ENCODE peak calls at places on chromosome 14, in six cellular contexts. U is SJSA1, O is heart right ventricle, W is pancreas, N is lower lobe of right lung, Q is AG04450. Y is an unnamed sample.

GRCh38 chr14:23364604-23365352 is at the start of gene EFS:
- DNase-seq in U (no peak), O (peak; percentile 47), W (no peak), N (no peak), Q (no peak), Y (peak; percentile 72)

GRCh38 chr14:67269338-67270060 is 28.3 kb downstream of the PALS1 start:
- DNase-seq in U (no peak), O (no peak), W (no peak), N (no peak), Q (peak; percentile 60), Y (no peak)

GRCh38 chr14:33782923-33783322 is 168.0 kb downstream of the EGLN3 start:
- DNase-seq in U (no peak), O (no peak), W (no peak), N (no peak), Q (no peak), Y (no peak)

GRCh38 chr14:97180304-97181200 is 383.4 kb downstream of the VRK1 start:
- DNase-seq in U (peak; percentile 71), O (no peak), W (no peak), N (no peak), Q (no peak), Y (no peak)

GRCh38 chr14:89489796-89490506 is 72.9 kb upstream of the FOXN3 start:
- DNase-seq in U (no peak), O (no peak), W (no peak), N (no peak), Q (no peak), Y (no peak)

GRCh38 chr14:99128185-99128584 is 143.8 kb downstream of the BCL11B start:
- DNase-seq in U (no peak), O (no peak), W (no peak), N (no peak), Q (no peak), Y (no peak)

GRCh38 chr14:23357261-23357660 is 4.6 kb upstream of the SLC22A17 start:
- DNase-seq in U (no peak), O (no peak), W (no peak), N (no peak), Q (no peak), Y (peak; percentile 46)

GRCh38 chr14:22039938-22040780 is 366.5 kb upstream of the OR4E1 start:
- DNase-seq in U (no peak), O (no peak), W (no peak), N (no peak), Q (no peak), Y (peak; percentile 8)

GRCh38 chr14:54730156-54730961 is 163.4 kb downstream of the SAMD4A start:
- DNase-seq in U (no peak), O (no peak), W (no peak), N (no peak), Q (no peak), Y (no peak)

GRCh38 chr14:101834387-101835165 is 73.1 kb downstream of the PPP2R5C start:
- DNase-seq in U (no peak), O (no peak), W (no peak), N (no peak), Q (no peak), Y (peak; percentile 48)

GRCh38 chr14:89575386-89576061 is 158.5 kb upstream of the FOXN3 start:
- DNase-seq in U (no peak), O (no peak), W (no peak), N (no peak), Q (no peak), Y (peak; percentile 59)

GRCh38 chr14:50335389-50335788 is 23.3 kb downstream of the DMAC2L start:
- DNase-seq in U (no peak), O (peak; percentile 62), W (peak; percentile 84), N (no peak), Q (no peak), Y (peak; percentile 62)

GRCh38 chr14:100769035-100769939 is 42.6 kb downstream of the DLK1 start:
- DNase-seq in U (no peak), O (no peak), W (no peak), N (no peak), Q (no peak), Y (no peak)

GRCh38 chr14:42854061-42854460 is 1247.4 kb downstream of the LRFN5 start:
- DNase-seq in U (no peak), O (no peak), W (no peak), N (no peak), Q (peak; percentile 15), Y (no peak)

GRCh38 chr14:51873221-51873893 is 12.9 kb downstream of the GNG2 start:
- DNase-seq in U (peak; percentile 51), O (no peak), W (no peak), N (no peak), Q (peak; percentile 87), Y (no peak)

GRCh38 chr14:93114068-93114710 is 1.5 kb downstream of the ITPK1 start:
- DNase-seq in U (no peak), O (no peak), W (no peak), N (no peak), Q (no peak), Y (no peak)

GRCh38 chr14:24312736-24313507 is 1.6 kb downstream of the LTB4R start:
- DNase-seq in U (no peak), O (peak; percentile 66), W (no peak), N (peak; percentile 62), Q (no peak), Y (peak; percentile 65)

GRCh38 chr14:50410921-50411320 is 14.2 kb upstream of the CDKL1 start:
- DNase-seq in U (no peak), O (no peak), W (no peak), N (no peak), Q (no peak), Y (no peak)

DNA sequence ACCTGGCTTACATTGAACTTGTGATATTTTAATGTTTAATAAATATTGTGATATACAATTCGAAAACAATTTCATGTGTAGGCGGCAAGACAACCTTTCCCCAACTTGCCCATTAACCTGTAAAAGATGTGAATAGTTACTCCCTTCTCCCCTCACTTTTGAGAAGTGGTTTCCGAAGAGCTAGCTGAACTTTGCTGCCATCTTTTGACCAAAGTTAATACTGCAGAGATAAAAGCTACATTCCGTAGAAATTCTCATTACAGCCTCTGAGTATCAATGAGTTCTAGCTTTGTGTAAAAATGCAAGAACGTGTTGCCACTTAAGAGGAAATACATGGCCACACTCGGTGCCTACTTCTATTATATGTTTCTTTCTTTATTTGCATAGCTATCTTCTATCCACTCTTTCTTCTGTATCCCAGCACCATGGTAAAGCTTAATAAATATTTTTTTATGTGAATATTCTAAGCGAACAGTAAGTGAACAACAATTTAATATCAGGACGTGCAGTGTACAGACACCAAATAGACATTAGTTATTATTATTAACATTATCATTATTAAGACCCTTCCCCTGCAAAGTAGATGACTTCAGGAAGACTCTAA is 105.1 kb upstream of the TMEM260 start:
- DNase-seq in U (no peak), O (no peak), W (no peak), N (no peak), Q (no peak), Y (no peak)
- H3K27ac ChIP-seq in U (no peak overlapping the region), O (no peak overlapping the region), W (no peak overlapping the region), N (no peak overlapping the region), Q (no peak overlapping the region), Y (no peak overlapping the region)

GRCh38 chr14:35401422-35401729 is 3.2 kb downstream of the NFKBIA start:
- DNase-seq in U (no peak), O (no peak), W (no peak), N (no peak), Q (no peak), Y (no peak)
- H3K4me3 ChIP-seq in U (no peak overlapping the region), O (peak overlapping the region; percentile 79), W (peak overlapping the region; percentile 92), N (peak overlapping the region; percentile 93), Q (peak overlapping the region; percentile 94), Y (peak overlapping the region; percentile 81)

GRCh38 chr14:36215217-36215598 is 38.7 kb upstream of the PTCSC3 start:
- DNase-seq in U (no peak), O (no peak), W (no peak), N (no peak), Q (no peak), Y (no peak)

GRCh38 chr14:36214476-36215216 is 38.1 kb upstream of the PTCSC3 start:
- DNase-seq in U (no peak), O (no peak), W (no peak), N (no peak), Q (no peak), Y (no peak)

GRCh38 chr14:36217027-36217426 is 40.5 kb upstream of the PTCSC3 start:
- DNase-seq in U (no peak), O (no peak), W (no peak), N (no peak), Q (no peak), Y (no peak)

GRCh38 chr14:36221097-36221496 is 44.6 kb upstream of the PTCSC3 start:
- DNase-seq in U (no peak), O (no peak), W (no peak), N (no peak), Q (no peak), Y (no peak)

DNA sequence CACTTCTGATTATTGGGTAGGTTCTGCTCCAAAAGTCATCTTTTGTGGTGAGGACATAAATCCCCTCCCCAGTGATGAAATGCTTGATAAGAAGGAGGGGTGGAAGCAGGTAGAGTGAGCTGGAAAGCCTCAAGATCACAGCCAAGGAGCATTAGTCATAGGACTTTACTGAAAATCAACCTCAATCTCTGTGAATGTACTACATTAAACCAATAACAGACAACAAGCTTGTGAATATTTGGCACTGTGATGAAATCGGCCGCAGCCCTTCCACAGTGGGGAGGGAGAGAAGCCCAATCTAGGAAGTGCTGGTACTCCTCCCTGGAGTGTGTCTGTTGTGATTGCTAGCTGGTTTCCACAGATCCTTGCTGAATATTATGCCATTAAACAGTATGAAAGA is 41.2 kb upstream of the PTCSC3 start:
- DNase-seq in U (no peak), O (no peak), W (no peak), N (peak; percentile 55), Q (no peak), Y (no peak)
- H3K27ac ChIP-seq in U (no peak overlapping the region), O (no peak overlapping the region), W (no peak overlapping the region), N (peak overlapping the region; percentile 76), Q (no peak overlapping the region), Y (no peak overlapping the region)

DNA sequence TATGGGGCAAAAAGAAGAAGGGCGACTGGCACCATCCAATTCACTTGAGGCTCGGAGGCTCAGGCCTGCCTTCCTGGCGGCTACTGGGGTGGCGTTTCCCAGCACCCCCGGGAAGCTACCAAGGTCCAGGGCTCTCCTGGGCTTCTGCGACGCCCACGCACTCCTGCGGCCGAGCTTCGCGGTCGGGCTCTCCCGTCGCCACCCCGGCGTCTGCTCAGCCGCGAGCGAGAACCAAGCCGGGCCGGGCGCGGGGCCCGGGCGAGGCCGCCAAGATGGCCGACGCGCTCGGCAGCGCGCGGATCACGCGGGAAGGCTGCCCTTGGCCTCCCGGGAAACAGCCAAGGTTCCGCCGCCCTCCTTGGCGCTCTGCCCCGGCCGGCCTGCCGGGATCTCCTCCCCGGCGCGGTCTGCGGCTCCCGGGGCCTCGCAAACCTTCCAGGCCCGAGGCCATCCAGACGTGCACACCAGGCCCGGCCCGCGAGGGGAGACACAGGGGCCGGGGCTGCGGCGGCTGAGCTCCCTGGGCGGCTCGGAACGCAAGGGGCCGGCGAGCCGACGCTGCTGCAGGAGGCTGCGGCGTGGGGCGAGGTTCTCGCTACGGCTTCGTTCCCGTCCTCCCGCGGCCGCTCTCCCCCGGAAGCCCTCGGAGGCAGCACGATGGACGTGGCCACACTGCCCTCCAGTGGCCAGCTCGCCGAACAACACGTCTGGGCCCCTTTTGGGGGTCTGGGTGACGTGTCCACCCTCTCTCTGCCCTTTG is 23.5 kb upstream of the ZFP36L1 start:
- DNase-seq in U (peak; percentile 88), O (peak; percentile 89), W (peak; percentile 90), N (peak; percentile 95), Q (peak; percentile 79), Y (peak; percentile 97)
- H3K4me3 ChIP-seq in U (peak overlapping the region; percentile 34), O (peak overlapping the region; percentile 51), W (peak overlapping the region; percentile 17), N (peak overlapping the region; percentile 62), Q (peak overlapping the region; percentile 46), Y (peak overlapping the region; percentile 18)

Y was measured in right cardiac atrium.